ENCODE peak calls at places on chromosome 12, in five cellular contexts. One of them, this sample, is unnamed.

GRCh38 chr12:118714051-118714460 is 267.3 kb upstream of the SRRM4 start:
- DNase-seq in Caki2: peak; percentile 16
- DNase-seq in MCF 10A: peak; percentile 1
- DNase-seq in amniotic stem cell: no peak
- DNase-seq in cortex of kidney: no peak
- DNase-seq in this sample: peak; percentile 33

GRCh38 chr12:95117178-95117599 is 43.8 kb upstream of the NR2C1 start:
- DNase-seq in Caki2: peak; percentile 85
- DNase-seq in cortex of kidney: no peak
- DNase-seq in MCF 10A: peak; percentile 86
- DNase-seq in amniotic stem cell: peak; percentile 22
- DNase-seq in this sample: peak; percentile 48

GRCh38 chr12:57211791-57212700 is 4.5 kb upstream of the NXPH4 start:
- DNase-seq in Caki2: no peak
- DNase-seq in cortex of kidney: no peak
- DNase-seq in amniotic stem cell: no peak
- DNase-seq in MCF 10A: no peak
- DNase-seq in this sample: no peak

GRCh38 chr12:50665170-50665569 is 98.7 kb upstream of the ATF1 start:
- DNase-seq in Caki2: no peak
- DNase-seq in cortex of kidney: no peak
- DNase-seq in MCF 10A: no peak
- DNase-seq in amniotic stem cell: no peak
- DNase-seq in this sample: no peak

GRCh38 chr12:54146506-54147145 is 42.2 kb downstream of the SMUG1 start:
- DNase-seq in MCF 10A: no peak
- DNase-seq in cortex of kidney: no peak
- DNase-seq in amniotic stem cell: no peak
- DNase-seq in Caki2: no peak
- DNase-seq in this sample: no peak

GRCh38 chr12:9951026-9951652 is 19.0 kb upstream of the CLEC2A start:
- DNase-seq in cortex of kidney: no peak
- DNase-seq in MCF 10A: no peak
- DNase-seq in Caki2: no peak
- DNase-seq in amniotic stem cell: no peak
- DNase-seq in this sample: no peak

GRCh38 chr12:3364661-3365264 is 126.2 kb upstream of the PRMT8 start:
- DNase-seq in Caki2: no peak
- DNase-seq in cortex of kidney: no peak
- DNase-seq in amniotic stem cell: no peak
- DNase-seq in MCF 10A: no peak
- DNase-seq in this sample: no peak

GRCh38 chr12:3491938-3492867 is 1.2 kb downstream of the PRMT8 start:
- DNase-seq in cortex of kidney: no peak
- DNase-seq in amniotic stem cell: peak; percentile 1
- DNase-seq in MCF 10A: peak; percentile 40
- DNase-seq in Caki2: peak; percentile 36
- DNase-seq in this sample: no peak

GRCh38 chr12:32437095-32437515 is 37.7 kb downstream of the FGD4 start:
- DNase-seq in Caki2: peak; percentile 88
- DNase-seq in amniotic stem cell: peak; percentile 12
- DNase-seq in MCF 10A: peak; percentile 91
- DNase-seq in cortex of kidney: no peak
- DNase-seq in this sample: no peak

GRCh38 chr12:117580718-117581062 is 219.3 kb upstream of the NOS1 start:
- DNase-seq in Caki2: peak; percentile 86
- DNase-seq in cortex of kidney: no peak
- DNase-seq in MCF 10A: peak; percentile 60
- DNase-seq in amniotic stem cell: no peak
- DNase-seq in this sample: peak; percentile 12

GRCh38 chr12:82818276-82819035 is 131.8 kb downstream of the TMTC2 start:
- DNase-seq in amniotic stem cell: no peak
- DNase-seq in cortex of kidney: no peak
- DNase-seq in Caki2: no peak
- DNase-seq in MCF 10A: no peak
- DNase-seq in this sample: no peak

GRCh38 chr12:71475280-71475679 is 35.7 kb downstream of the LGR5 start:
- DNase-seq in cortex of kidney: no peak
- DNase-seq in amniotic stem cell: no peak
- DNase-seq in MCF 10A: no peak
- DNase-seq in Caki2: no peak
- DNase-seq in this sample: no peak

GRCh38 chr12:106248849-106249371 is 1.1 kb upstream of the CKAP4 start:
- DNase-seq in cortex of kidney: no peak
- DNase-seq in amniotic stem cell: peak; percentile 38
- DNase-seq in Caki2: no peak
- DNase-seq in MCF 10A: no peak
- DNase-seq in this sample: no peak

GRCh38 chr12:40864891-40865290 is 172.7 kb downstream of the CNTN1 start:
- DNase-seq in MCF 10A: no peak
- DNase-seq in cortex of kidney: no peak
- DNase-seq in amniotic stem cell: no peak
- DNase-seq in Caki2: no peak
- DNase-seq in this sample: no peak

GRCh38 chr12:131101006-131101405 is 147.3 kb downstream of the ADGRD1 start:
- DNase-seq in amniotic stem cell: no peak
- DNase-seq in Caki2: no peak
- DNase-seq in MCF 10A: no peak
- DNase-seq in cortex of kidney: no peak
- DNase-seq in this sample: no peak

GRCh38 chr12:40446385-40446784 is 221.6 kb downstream of the LRRK2 start:
- DNase-seq in MCF 10A: peak; percentile 36
- DNase-seq in Caki2: no peak
- DNase-seq in amniotic stem cell: no peak
- DNase-seq in cortex of kidney: no peak
- DNase-seq in this sample: no peak

GRCh38 chr12:111978545-111978944 is 34.4 kb downstream of the TMEM116 start:
- DNase-seq in MCF 10A: no peak
- DNase-seq in cortex of kidney: no peak
- DNase-seq in Caki2: no peak
- DNase-seq in amniotic stem cell: no peak
- DNase-seq in this sample: no peak

GRCh38 chr12:106582661-106583577 is at the start of gene RFX4:
- DNase-seq in amniotic stem cell: no peak
- DNase-seq in cortex of kidney: no peak
- DNase-seq in MCF 10A: no peak
- DNase-seq in Caki2: no peak
- DNase-seq in this sample: no peak

GRCh38 chr12:4355843-4356327 is 23.6 kb downstream of the FGF23 start:
- DNase-seq in amniotic stem cell: no peak
- DNase-seq in Caki2: no peak
- DNase-seq in MCF 10A: peak; percentile 32
- DNase-seq in cortex of kidney: no peak
- DNase-seq in this sample: peak; percentile 24

GRCh38 chr12:24396266-24396665 is 446.8 kb upstream of the SOX5 start:
- DNase-seq in Caki2: no peak
- DNase-seq in amniotic stem cell: no peak
- DNase-seq in cortex of kidney: no peak
- DNase-seq in MCF 10A: no peak
- DNase-seq in this sample: no peak

GRCh38 chr12:108039794-108040193 is 89.3 kb upstream of the WSCD2 start:
- DNase-seq in MCF 10A: no peak
- DNase-seq in cortex of kidney: no peak
- DNase-seq in Caki2: no peak
- DNase-seq in amniotic stem cell: no peak
- DNase-seq in this sample: no peak

GRCh38 chr12:43060738-43061137 is 471.2 kb upstream of the PRICKLE1 start:
- DNase-seq in cortex of kidney: no peak
- DNase-seq in Caki2: no peak
- DNase-seq in amniotic stem cell: no peak
- DNase-seq in MCF 10A: no peak
- DNase-seq in this sample: no peak

GRCh38 chr12:67740706-67741105 is 92.2 kb downstream of the DYRK2 start:
- DNase-seq in amniotic stem cell: no peak
- DNase-seq in MCF 10A: no peak
- DNase-seq in Caki2: no peak
- DNase-seq in cortex of kidney: no peak
- DNase-seq in this sample: no peak

GRCh38 chr12:2580821-2581220 is 213.9 kb upstream of the FKBP4 start:
- DNase-seq in cortex of kidney: no peak
- DNase-seq in amniotic stem cell: no peak
- DNase-seq in MCF 10A: no peak
- DNase-seq in Caki2: peak; percentile 65
- DNase-seq in this sample: no peak

This sample was measured in GM12864.